ENCODE peak calls at places on chromosomes 7 and 10, in seven cellular contexts. O, I, D, P, L, C and U are unnamed samples.

GRCh38 chr7:130887182-130888016 is 153.4 kb upstream of the KLF14 start:
- DNase-seq in I (peak), P (peak), C (peak), D (no peak), O (no peak), L (peak), U (peak)

GRCh38 chr10:35335718-35336083 is 608 bp upstream of the CCNY start:
- DNase-seq in D (no peak), L (peak), P (peak), C (no peak), I (no peak), O (no peak), U (peak)

GRCh38 chr10:33129181-33129928 is 171.3 kb upstream of the ITGB1 start:
- DNase-seq in D (peak), I (peak), O (no peak), P (peak), C (no peak), L (no peak), U (no peak)

GRCh38 chr10:74329873-74330272 is 178.9 kb downstream of the ADK start:
- DNase-seq in C (no peak), I (peak), L (no peak), D (no peak), O (no peak), P (peak), U (peak)

GRCh38 chr10:102599565-102600327 is 44.5 kb upstream of the TRIM8 start:
- DNase-seq in I (peak), C (no peak), O (no peak), L (no peak), D (no peak), P (no peak), U (no peak)

GRCh38 chr7:124051978-124052377 is 19.1 kb upstream of the TMEM229A start:
- DNase-seq in D (no peak), I (no peak), O (no peak), L (no peak), C (no peak), P (no peak), U (no peak)

GRCh38 chr10:35136263-35136815 is 9.7 kb downstream of the CREM start:
- DNase-seq in L (no peak), D (no peak), C (no peak), I (no peak), P (no peak), O (no peak), U (no peak)

GRCh38 chr7:99789441-99790070 is 5.6 kb upstream of the CYP3A4 start:
- DNase-seq in I (no peak), D (no peak), P (peak), C (no peak), O (no peak), L (no peak), U (no peak)

GRCh38 chr10:45023426-45023825 is 22.7 kb downstream of the ZNF22 start:
- DNase-seq in C (no peak), O (no peak), L (no peak), I (peak), P (peak), D (no peak), U (no peak)

GRCh38 chr7:127252736-127253288 is at the start of gene GRM8:
- DNase-seq in D (no peak), P (peak), L (peak), C (peak), O (no peak), I (peak), U (peak)

GRCh38 chr7:31896929-31897328 is 173.3 kb downstream of the PDE1C start:
- DNase-seq in P (no peak), L (no peak), C (no peak), I (peak), D (no peak), O (no peak), U (no peak)

GRCh38 chr7:23315366-23315765 is 16.2 kb downstream of the MALSU1 start:
- DNase-seq in I (no peak), P (peak), O (no peak), D (no peak), C (no peak), L (no peak), U (no peak)

GRCh38 chr10:33336606-33337334 is 2.3 kb upstream of the NRP1 start:
- DNase-seq in I (no peak), D (no peak), C (peak), P (peak), O (no peak), L (no peak), U (no peak)

GRCh38 chr7:127532736-127533135 is 52.7 kb downstream of the GCC1 start:
- DNase-seq in L (no peak), I (peak), C (no peak), O (no peak), P (no peak), D (no peak), U (no peak)

GRCh38 chr10:125772112-125772863 is 3.3 kb downstream of the MMP21 start:
- DNase-seq in C (no peak), I (no peak), P (no peak), L (no peak), D (no peak), O (no peak), U (no peak)

GRCh38 chr7:132276986-132277716 is 299.1 kb downstream of the PLXNA4 start:
- DNase-seq in I (no peak), L (no peak), P (peak), O (no peak), D (no peak), C (peak), U (peak)